ENCODE peak calls at places on chromosomes 1 and 21, in nine cellular contexts. One of them, this sample, is unnamed.

GRCh38 chr1:213326666-213327317 is 275.8 kb downstream of the RPS6KC1 start:
- DNase-seq in A549: no peak
- DNase-seq in bronchial epithelial cell: no peak
- DNase-seq in cardiac fibroblast: peak; percentile 87
- DNase-seq in OCI-LY7: no peak
- DNase-seq in kidney epithelial cell: no peak
- DNase-seq in left ventricle myocardium inferior: peak; percentile 48
- DNase-seq in choroid plexus epithelial cell: peak; percentile 73
- DNase-seq in fibroblast of mammary gland: peak; percentile 85
- DNase-seq in this sample: peak; percentile 43

GRCh38 chr1:153933955-153934354 is 11.2 kb upstream of the GATAD2B start:
- DNase-seq in OCI-LY7: no peak
- DNase-seq in fibroblast of mammary gland: no peak
- DNase-seq in cardiac fibroblast: no peak
- DNase-seq in left ventricle myocardium inferior: no peak
- DNase-seq in choroid plexus epithelial cell: no peak
- DNase-seq in A549: no peak
- DNase-seq in bronchial epithelial cell: no peak
- DNase-seq in kidney epithelial cell: no peak
- DNase-seq in this sample: no peak

GRCh38 chr21:33980276-33980916 is 64.8 kb upstream of the ATP5PO start:
- DNase-seq in bronchial epithelial cell: peak; percentile 10
- DNase-seq in fibroblast of mammary gland: peak; percentile 58
- DNase-seq in kidney epithelial cell: no peak
- DNase-seq in cardiac fibroblast: no peak
- DNase-seq in left ventricle myocardium inferior: no peak
- DNase-seq in A549: no peak
- DNase-seq in OCI-LY7: no peak
- DNase-seq in choroid plexus epithelial cell: peak; percentile 8
- DNase-seq in this sample: no peak

GRCh38 chr1:119367332-119368124 is 1.1 kb upstream of the HAO2 start:
- DNase-seq in cardiac fibroblast: peak; percentile 56
- DNase-seq in kidney epithelial cell: no peak
- DNase-seq in choroid plexus epithelial cell: peak; percentile 75
- DNase-seq in A549: peak; percentile 30
- DNase-seq in OCI-LY7: peak; percentile 9
- DNase-seq in bronchial epithelial cell: peak; percentile 60
- DNase-seq in left ventricle myocardium inferior: no peak
- DNase-seq in fibroblast of mammary gland: peak; percentile 63
- DNase-seq in this sample: no peak

GRCh38 chr1:164673584-164674214 is 114.7 kb downstream of the PBX1 start:
- DNase-seq in bronchial epithelial cell: no peak
- DNase-seq in kidney epithelial cell: no peak
- DNase-seq in fibroblast of mammary gland: no peak
- DNase-seq in left ventricle myocardium inferior: no peak
- DNase-seq in A549: peak; percentile 61
- DNase-seq in OCI-LY7: peak; percentile 4
- DNase-seq in cardiac fibroblast: no peak
- DNase-seq in choroid plexus epithelial cell: no peak
- DNase-seq in this sample: no peak

GRCh38 chr1:214448536-214448935 is 102.9 kb downstream of the PTPN14 start:
- DNase-seq in OCI-LY7: no peak
- DNase-seq in fibroblast of mammary gland: no peak
- DNase-seq in bronchial epithelial cell: no peak
- DNase-seq in left ventricle myocardium inferior: no peak
- DNase-seq in A549: no peak
- DNase-seq in cardiac fibroblast: no peak
- DNase-seq in choroid plexus epithelial cell: no peak
- DNase-seq in kidney epithelial cell: no peak
- DNase-seq in this sample: no peak

GRCh38 chr1:73980324-73981040 is 217.5 kb downstream of the LRRIQ3 start:
- DNase-seq in kidney epithelial cell: no peak
- DNase-seq in OCI-LY7: no peak
- DNase-seq in cardiac fibroblast: no peak
- DNase-seq in bronchial epithelial cell: no peak
- DNase-seq in fibroblast of mammary gland: no peak
- DNase-seq in left ventricle myocardium inferior: no peak
- DNase-seq in choroid plexus epithelial cell: no peak
- DNase-seq in A549: peak; percentile 0
- DNase-seq in this sample: no peak

GRCh38 chr1:201111156-201111555 is 1.1 kb downstream of the CACNA1S start:
- DNase-seq in left ventricle myocardium inferior: no peak
- DNase-seq in bronchial epithelial cell: no peak
- DNase-seq in kidney epithelial cell: no peak
- DNase-seq in choroid plexus epithelial cell: no peak
- DNase-seq in fibroblast of mammary gland: no peak
- DNase-seq in cardiac fibroblast: no peak
- DNase-seq in A549: no peak
- DNase-seq in OCI-LY7: no peak
- DNase-seq in this sample: no peak

GRCh38 chr1:38784452-38785284 is 74.9 kb downstream of the RRAGC start:
- DNase-seq in choroid plexus epithelial cell: no peak
- DNase-seq in left ventricle myocardium inferior: no peak
- DNase-seq in cardiac fibroblast: no peak
- DNase-seq in kidney epithelial cell: no peak
- DNase-seq in bronchial epithelial cell: no peak
- DNase-seq in A549: no peak
- DNase-seq in OCI-LY7: no peak
- DNase-seq in fibroblast of mammary gland: no peak
- DNase-seq in this sample: no peak

GRCh38 chr1:33736496-33736895 is 127.4 kb upstream of the HMGB4 start:
- DNase-seq in fibroblast of mammary gland: no peak
- DNase-seq in left ventricle myocardium inferior: no peak
- DNase-seq in bronchial epithelial cell: no peak
- DNase-seq in cardiac fibroblast: no peak
- DNase-seq in OCI-LY7: no peak
- DNase-seq in kidney epithelial cell: no peak
- DNase-seq in choroid plexus epithelial cell: no peak
- DNase-seq in A549: no peak
- DNase-seq in this sample: no peak

GRCh38 chr1:27342778-27343638 is 1.2 kb downstream of the SYTL1 start:
- DNase-seq in OCI-LY7: peak; percentile 76
- DNase-seq in choroid plexus epithelial cell: no peak
- DNase-seq in A549: no peak
- DNase-seq in left ventricle myocardium inferior: no peak
- DNase-seq in cardiac fibroblast: no peak
- DNase-seq in kidney epithelial cell: no peak
- DNase-seq in fibroblast of mammary gland: no peak
- DNase-seq in bronchial epithelial cell: peak; percentile 95
- DNase-seq in this sample: no peak

GRCh38 chr1:220325306-220325995 is 53.2 kb upstream of the RAB3GAP2 start:
- DNase-seq in cardiac fibroblast: no peak
- DNase-seq in left ventricle myocardium inferior: no peak
- DNase-seq in choroid plexus epithelial cell: peak; percentile 52
- DNase-seq in OCI-LY7: no peak
- DNase-seq in bronchial epithelial cell: peak; percentile 47
- DNase-seq in fibroblast of mammary gland: no peak
- DNase-seq in kidney epithelial cell: no peak
- DNase-seq in A549: no peak
- DNase-seq in this sample: no peak

GRCh38 chr1:18951818-18952391 is 4.6 kb downstream of the IFFO2 start:
- DNase-seq in kidney epithelial cell: no peak
- DNase-seq in bronchial epithelial cell: no peak
- DNase-seq in OCI-LY7: no peak
- DNase-seq in cardiac fibroblast: peak; percentile 20
- DNase-seq in choroid plexus epithelial cell: no peak
- DNase-seq in fibroblast of mammary gland: no peak
- DNase-seq in left ventricle myocardium inferior: no peak
- DNase-seq in A549: no peak
- DNase-seq in this sample: no peak

GRCh38 chr1:36533897-36534296 is 51.2 kb upstream of the CSF3R start:
- DNase-seq in fibroblast of mammary gland: no peak
- DNase-seq in OCI-LY7: no peak
- DNase-seq in bronchial epithelial cell: no peak
- DNase-seq in cardiac fibroblast: no peak
- DNase-seq in kidney epithelial cell: no peak
- DNase-seq in left ventricle myocardium inferior: no peak
- DNase-seq in A549: no peak
- DNase-seq in choroid plexus epithelial cell: no peak
- DNase-seq in this sample: no peak

GRCh38 chr1:47477595-47478080 is 39.8 kb downstream of the FOXD2 start:
- DNase-seq in left ventricle myocardium inferior: no peak
- DNase-seq in kidney epithelial cell: no peak
- DNase-seq in OCI-LY7: no peak
- DNase-seq in bronchial epithelial cell: peak; percentile 21
- DNase-seq in fibroblast of mammary gland: no peak
- DNase-seq in choroid plexus epithelial cell: no peak
- DNase-seq in A549: peak; percentile 69
- DNase-seq in cardiac fibroblast: no peak
- DNase-seq in this sample: no peak

GRCh38 chr1:6378096-6378746 is 15.3 kb downstream of the ACOT7 start:
- DNase-seq in A549: no peak
- DNase-seq in cardiac fibroblast: no peak
- DNase-seq in kidney epithelial cell: no peak
- DNase-seq in choroid plexus epithelial cell: no peak
- DNase-seq in fibroblast of mammary gland: no peak
- DNase-seq in left ventricle myocardium inferior: no peak
- DNase-seq in bronchial epithelial cell: no peak
- DNase-seq in OCI-LY7: no peak
- DNase-seq in this sample: no peak
- TF ChIP-seq CTCF in A549: peak; percentile 19
- TF ChIP-seq CTCF in cardiac fibroblast: no peak
- TF ChIP-seq CTCF in kidney epithelial cell: no peak
- TF ChIP-seq CTCF in choroid plexus epithelial cell: peak; percentile 31
- TF ChIP-seq CTCF in fibroblast of mammary gland: no peak
- TF ChIP-seq CTCF in left ventricle myocardium inferior: no peak
- TF ChIP-seq CTCF in bronchial epithelial cell: no peak
- TF ChIP-seq CTCF in OCI-LY7: peak; percentile 20
- TF ChIP-seq CTCF in this sample: no peak

GRCh38 chr1:183234660-183235476 is 48.8 kb downstream of the LAMC2 start:
- DNase-seq in left ventricle myocardium inferior: peak; percentile 56
- DNase-seq in A549: peak; percentile 59
- DNase-seq in fibroblast of mammary gland: peak; percentile 98
- DNase-seq in kidney epithelial cell: peak; percentile 80
- DNase-seq in choroid plexus epithelial cell: peak; percentile 98
- DNase-seq in OCI-LY7: peak; percentile 17
- DNase-seq in cardiac fibroblast: peak; percentile 99
- DNase-seq in bronchial epithelial cell: peak; percentile 98
- DNase-seq in this sample: peak; percentile 93
- H3K4me3 ChIP-seq in left ventricle myocardium inferior: peak overlapping the region; percentile 52
- H3K4me3 ChIP-seq in A549: peak overlapping the region; percentile 28
- H3K4me3 ChIP-seq in fibroblast of mammary gland: peak overlapping the region; percentile 44
- H3K4me3 ChIP-seq in kidney epithelial cell: peak overlapping the region; percentile 11
- H3K4me3 ChIP-seq in choroid plexus epithelial cell: peak overlapping the region; percentile 48
- H3K4me3 ChIP-seq in OCI-LY7: no peak overlapping the region
- H3K4me3 ChIP-seq in cardiac fibroblast: peak overlapping the region; percentile 43
- H3K4me3 ChIP-seq in bronchial epithelial cell: no peak overlapping the region
- H3K4me3 ChIP-seq in this sample: peak overlapping the region; percentile 34

DNA sequence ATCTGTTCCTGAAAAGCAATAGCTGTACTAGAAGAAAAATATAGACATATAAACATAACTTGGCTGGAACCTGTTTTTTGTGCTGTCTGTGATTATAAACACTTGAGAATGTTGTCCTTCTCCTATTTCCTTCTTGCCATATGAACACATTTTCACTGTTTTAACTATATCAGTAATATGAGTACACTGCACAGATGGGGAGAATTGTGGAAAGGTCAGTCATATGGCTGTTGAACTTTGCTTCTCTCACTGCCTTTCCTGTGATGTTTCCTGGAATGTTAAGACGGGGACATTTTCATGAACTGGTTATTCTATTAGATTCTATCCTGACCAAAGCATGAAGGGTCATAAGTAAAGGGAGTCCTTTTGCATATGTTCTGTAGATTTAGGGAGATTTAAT is 24.9 kb downstream of the HMCN1 start:
- DNase-seq in bronchial epithelial cell: no peak
- DNase-seq in A549: no peak
- DNase-seq in choroid plexus epithelial cell: peak; percentile 10
- DNase-seq in left ventricle myocardium inferior: no peak
- DNase-seq in fibroblast of mammary gland: no peak
- DNase-seq in kidney epithelial cell: no peak
- DNase-seq in OCI-LY7: no peak
- DNase-seq in cardiac fibroblast: no peak
- DNase-seq in this sample: no peak
- TF ChIP-seq CTCF in bronchial epithelial cell: no peak
- TF ChIP-seq CTCF in A549: no peak
- TF ChIP-seq CTCF in choroid plexus epithelial cell: no peak
- TF ChIP-seq CTCF in left ventricle myocardium inferior: no peak
- TF ChIP-seq CTCF in fibroblast of mammary gland: no peak
- TF ChIP-seq CTCF in kidney epithelial cell: no peak
- TF ChIP-seq CTCF in OCI-LY7: no peak
- TF ChIP-seq CTCF in cardiac fibroblast: no peak
- TF ChIP-seq CTCF in this sample: no peak

GRCh38 chr1:192580351-192580962 is 4.9 kb downstream of the RGS1 start:
- DNase-seq in choroid plexus epithelial cell: peak; percentile 84
- DNase-seq in A549: peak; percentile 64
- DNase-seq in kidney epithelial cell: peak; percentile 21
- DNase-seq in left ventricle myocardium inferior: no peak
- DNase-seq in OCI-LY7: peak; percentile 48
- DNase-seq in fibroblast of mammary gland: peak; percentile 85
- DNase-seq in bronchial epithelial cell: peak; percentile 67
- DNase-seq in cardiac fibroblast: peak; percentile 82
- DNase-seq in this sample: no peak

GRCh38 chr1:192579319-192579738 is 3.8 kb downstream of the RGS1 start:
- DNase-seq in A549: no peak
- DNase-seq in bronchial epithelial cell: peak; percentile 35
- DNase-seq in fibroblast of mammary gland: peak; percentile 85
- DNase-seq in cardiac fibroblast: peak; percentile 36
- DNase-seq in left ventricle myocardium inferior: no peak
- DNase-seq in choroid plexus epithelial cell: peak; percentile 50
- DNase-seq in OCI-LY7: no peak
- DNase-seq in kidney epithelial cell: peak; percentile 26
- DNase-seq in this sample: no peak

GRCh38 chr1:192577145-192578140 is 1.9 kb downstream of the RGS1 start:
- DNase-seq in A549: no peak
- DNase-seq in choroid plexus epithelial cell: no peak
- DNase-seq in left ventricle myocardium inferior: no peak
- DNase-seq in bronchial epithelial cell: no peak
- DNase-seq in OCI-LY7: no peak
- DNase-seq in fibroblast of mammary gland: no peak
- DNase-seq in cardiac fibroblast: no peak
- DNase-seq in kidney epithelial cell: no peak
- DNase-seq in this sample: no peak

GRCh38 chr1:192576190-192577144 is 894 bp downstream of the RGS1 start:
- DNase-seq in cardiac fibroblast: no peak
- DNase-seq in choroid plexus epithelial cell: no peak
- DNase-seq in bronchial epithelial cell: no peak
- DNase-seq in OCI-LY7: no peak
- DNase-seq in left ventricle myocardium inferior: no peak
- DNase-seq in fibroblast of mammary gland: no peak
- DNase-seq in kidney epithelial cell: no peak
- DNase-seq in A549: no peak
- DNase-seq in this sample: no peak

DNA sequence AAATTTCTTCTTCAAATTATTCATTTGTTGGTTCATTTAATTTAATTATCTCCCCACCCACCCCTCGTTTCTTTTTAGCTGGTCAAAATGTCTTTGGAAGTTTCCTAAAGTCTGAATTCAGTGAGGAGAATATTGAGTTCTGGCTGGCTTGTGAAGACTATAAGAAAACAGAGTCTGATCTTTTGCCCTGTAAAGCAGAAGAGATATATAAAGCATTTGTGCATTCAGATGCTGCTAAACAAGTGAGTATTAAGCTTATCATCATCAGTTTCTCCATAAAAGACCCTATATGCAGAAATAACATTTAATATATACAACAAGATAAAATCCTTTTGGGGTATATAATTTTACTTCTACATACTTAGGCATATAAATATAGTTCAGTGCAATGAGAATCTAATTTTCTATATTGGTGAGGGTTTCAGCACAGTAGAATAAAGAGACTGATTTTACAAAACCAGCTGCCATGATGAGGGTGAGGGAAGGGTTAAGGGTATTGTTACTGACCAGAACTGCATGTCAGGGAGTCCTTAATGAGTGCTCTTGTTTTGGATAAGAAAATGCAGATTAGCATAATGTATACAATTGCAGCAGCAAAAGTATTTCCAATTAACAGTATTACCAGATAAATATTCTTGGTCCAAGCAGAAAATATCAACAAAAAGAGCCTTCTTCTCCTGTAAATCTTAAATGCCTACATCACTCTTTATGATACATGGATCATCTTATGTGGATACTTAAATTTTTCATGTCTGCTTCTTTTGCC is 2.8 kb downstream of the RGS1 start:
- DNase-seq in left ventricle myocardium inferior: no peak
- DNase-seq in cardiac fibroblast: no peak
- DNase-seq in kidney epithelial cell: no peak
- DNase-seq in fibroblast of mammary gland: no peak
- DNase-seq in OCI-LY7: no peak
- DNase-seq in bronchial epithelial cell: no peak
- DNase-seq in choroid plexus epithelial cell: no peak
- DNase-seq in A549: no peak
- DNase-seq in this sample: no peak
- H3K4me3 ChIP-seq in left ventricle myocardium inferior: no peak overlapping the region
- H3K4me3 ChIP-seq in cardiac fibroblast: no peak overlapping the region
- H3K4me3 ChIP-seq in kidney epithelial cell: no peak overlapping the region
- H3K4me3 ChIP-seq in fibroblast of mammary gland: no peak overlapping the region
- H3K4me3 ChIP-seq in OCI-LY7: no peak overlapping the region
- H3K4me3 ChIP-seq in bronchial epithelial cell: no peak overlapping the region
- H3K4me3 ChIP-seq in choroid plexus epithelial cell: no peak overlapping the region
- H3K4me3 ChIP-seq in A549: no peak overlapping the region
- H3K4me3 ChIP-seq in this sample: no peak overlapping the region

This sample was measured in epithelial cell of proximal tubule.